ENCODE peak calls at places on chromosome 20, in six cellular contexts. T is SW 1271, A is HFFc6, I is IMR-90, N is anterior cingulate cortex, C is HEK293T. V is an unnamed sample.

GRCh38 chr20:38143646-38144554 is 21.2 kb downstream of the TGM2 start:
- DNase-seq in N (no peak), T (peak), I (peak), C (no peak), A (peak), V (no peak)

GRCh38 chr20:43936371-43936770 is 21.7 kb downstream of the TOX2 start:
- DNase-seq in N (no peak), T (no peak), A (no peak), I (peak), C (no peak), V (no peak)

GRCh38 chr20:41476013-41476441 is 109.4 kb upstream of the EMILIN3 start:
- DNase-seq in C (no peak), T (peak), N (no peak), A (peak), I (peak), V (peak)

GRCh38 chr20:58086763-58087566 is 141.5 kb downstream of the ANKRD60 start:
- DNase-seq in N (no peak), A (peak), C (peak), T (peak), I (peak), V (peak)

GRCh38 chr20:57390604-57391438 is at the start of gene RBM38:
- DNase-seq in I (peak), A (no peak), C (peak), N (peak), T (peak), V (no peak)

GRCh38 chr20:58131111-58131510 is 97.3 kb downstream of the ANKRD60 start:
- DNase-seq in I (no peak), N (no peak), C (no peak), T (no peak), A (no peak), V (no peak)

GRCh38 chr20:24376523-24377085 is 92.8 kb upstream of the SYNDIG1 start:
- DNase-seq in T (no peak), A (peak), N (no peak), I (peak), C (no peak), V (no peak)

GRCh38 chr20:62921119-62921687 is 5.1 kb downstream of the DIDO1 start:
- DNase-seq in C (peak), A (peak), T (peak), N (no peak), I (peak), V (no peak)

GRCh38 chr20:22579711-22580697 is 4.4 kb downstream of the FOXA2 start:
- DNase-seq in T (no peak), N (no peak), C (no peak), I (no peak), A (no peak), V (no peak)

GRCh38 chr20:44494266-44494665 is 18.6 kb downstream of the TTPAL start:
- DNase-seq in T (no peak), N (no peak), C (no peak), I (peak), A (peak), V (no peak)

GRCh38 chr20:53949319-53949839 is 121.0 kb downstream of the BCAS1 start:
- DNase-seq in I (peak), A (peak), T (peak), C (no peak), N (no peak), V (no peak)

GRCh38 chr20:6026051-6026450 is 27.8 kb downstream of the LRRN4 start:
- DNase-seq in I (peak), N (no peak), C (no peak), T (no peak), A (peak), V (no peak)

GRCh38 chr20:47146703-47147102 is 209.8 kb downstream of the ZMYND8 start:
- DNase-seq in A (peak), C (no peak), N (no peak), I (peak), T (no peak), V (no peak)

GRCh38 chr20:52268184-52268583 is 76.6 kb upstream of the ZFP64 start:
- DNase-seq in T (no peak), A (peak), I (peak), N (no peak), C (no peak), V (no peak)